ENCODE peak calls at places on chromosomes 5 and 9, in six cellular contexts. P is endothelial cell of umbilical vein, W is breast epithelium, C is A549, I is SJCRH30, V is left lung. S is an unnamed sample. For H3K4me1, the result is how much of the 10 kb centered on the place peaks cover.

GRCh38 chr5:142073617-142074405 is 34.8 kb upstream of the NDFIP1 start:
- DNase-seq in P (no peak), W (no peak), C (no peak), I (no peak), V (no peak), S (no peak)

GRCh38 chr5:60613826-60614225 is 86.1 kb downstream of the DEPDC1B start:
- DNase-seq in P (no peak), W (no peak), C (no peak), I (no peak), V (no peak), S (no peak)

GRCh38 chr5:170445936-170446335 is 56.8 kb upstream of the KCNMB1 start:
- DNase-seq in P (no peak), W (no peak), C (no peak), I (no peak), V (no peak), S (no peak)

GRCh38 chr9:133122167-133122550 is 1.1 kb upstream of the RALGDS start:
- DNase-seq in P (no peak), W (no peak), C (no peak), I (no peak), V (no peak), S (no peak)

GRCh38 chr9:133405508-133406009 is 12.3 kb downstream of the REXO4 start:
- DNase-seq in P (peak), W (no peak), C (no peak), I (no peak), V (no peak), S (no peak)

GRCh38 chr9:20728493-20729220 is 44.6 kb downstream of the FOCAD start:
- DNase-seq in P (peak), W (no peak), C (no peak), I (peak), V (no peak), S (no peak)

GRCh38 chr5:40937064-40937463 is 27.8 kb downstream of the C7 start:
- DNase-seq in P (no peak), W (no peak), C (no peak), I (no peak), V (no peak), S (no peak)

GRCh38 chr9:13266172-13266571 is 13.3 kb downstream of the MPDZ start:
- DNase-seq in P (peak), W (no peak), C (no peak), I (no peak), V (no peak), S (no peak)

GRCh38 chr5:169547508-169547907 is 36.1 kb upstream of the SPDL1 start:
- DNase-seq in P (no peak), W (no peak), C (no peak), I (no peak), V (no peak), S (no peak)

GRCh38 chr9:113619156-113619861 is 155.8 kb downstream of the RGS3 start:
- DNase-seq in P (no peak), W (no peak), C (no peak), I (no peak), V (no peak), S (no peak)

GRCh38 chr9:113622038-113622437 is 158.5 kb downstream of the RGS3 start:
- DNase-seq in P (no peak), W (no peak), C (no peak), I (no peak), V (no peak), S (no peak)

GRCh38 chr9:113621309-113621791 is 157.8 kb downstream of the RGS3 start:
- DNase-seq in P (peak), W (peak), C (no peak), I (peak), V (no peak), S (no peak)

GRCh38 chr9:113620377-113621161 is 157.0 kb downstream of the RGS3 start:
- DNase-seq in P (peak), W (peak), C (peak), I (peak), V (peak), S (no peak)

GRCh38 chr9:113620016-113620376 is 156.5 kb downstream of the RGS3 start:
- DNase-seq in P (no peak), W (no peak), C (no peak), I (no peak), V (no peak), S (no peak)
- H3K4me1 ChIP-seq in P (half or more), W (under half), C (under half), I (half or more), V (under half), S (under half)

DNA sequence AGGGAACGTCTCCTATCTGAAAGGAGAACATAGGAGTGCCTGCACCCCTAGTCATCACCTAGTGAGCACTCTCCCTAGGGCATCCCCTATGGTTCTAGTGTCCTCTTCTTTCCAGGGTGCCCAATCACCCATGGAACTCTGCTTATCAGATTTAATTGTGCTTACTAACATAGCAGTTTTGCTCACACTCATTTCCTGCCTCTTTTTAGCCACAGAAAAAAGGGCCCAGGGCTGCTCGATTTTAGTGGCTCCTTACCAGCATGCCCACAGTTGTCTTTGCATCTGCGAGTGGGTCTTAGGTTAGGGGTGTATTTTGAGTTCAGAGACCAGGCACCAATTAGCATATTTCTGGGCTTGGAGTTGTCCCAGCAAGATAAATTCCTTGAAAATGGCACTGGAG is 1110.2 kb downstream of the TAF11L14 start:
- DNase-seq in P (no peak), W (no peak), C (no peak), I (no peak), V (no peak), S (no peak)
- H3K27ac ChIP-seq in P (no peak), W (no peak), C (no peak), I (no peak), V (no peak), S (peak)

GRCh38 chr9:109115931-109116541 is 3.7 kb downstream of the TMEM245 start:
- DNase-seq in P (no peak), W (no peak), C (no peak), I (no peak), V (no peak), S (no peak)

GRCh38 chr9:109120204-109120789 is 550 bp upstream of the TMEM245 start:
- DNase-seq in P (no peak), W (no peak), C (no peak), I (no peak), V (no peak), S (no peak)

GRCh38 chr9:109118802-109119438 is 827 bp downstream of the TMEM245 start:
- DNase-seq in P (peak), W (no peak), C (no peak), I (peak), V (peak), S (no peak)

GRCh38 chr9:109119439-109120203 is at the start of gene TMEM245:
- DNase-seq in P (peak), W (peak), C (peak), I (peak), V (peak), S (peak)

GRCh38 chr9:109117856-109118801 is 1.6 kb downstream of the TMEM245 start:
- DNase-seq in P (peak), W (no peak), C (peak), I (no peak), V (no peak), S (no peak)
- H3K4me1 ChIP-seq in P (under half), W (under half), C (half or more), I (under half), V (half or more), S (half or more)

GRCh38 chr9:5543875-5544702 is 33.8 kb downstream of the PDCD1LG2 start:
- DNase-seq in P (no peak), W (no peak), C (no peak), I (no peak), V (no peak), S (no peak)
- H3K27ac ChIP-seq in P (no peak), W (no peak), C (no peak), I (no peak), V (no peak), S (no peak)

GRCh38 chr5:149071756-149072155 is 8.9 kb upstream of the SH3TC2 start:
- DNase-seq in P (no peak), W (no peak), C (no peak), I (no peak), V (no peak), S (no peak)

GRCh38 chr5:149071216-149071615 is 8.4 kb upstream of the SH3TC2 start:
- DNase-seq in P (no peak), W (no peak), C (no peak), I (no peak), V (no peak), S (no peak)

GRCh38 chr5:149072791-149073190 is 9.9 kb upstream of the SH3TC2 start:
- DNase-seq in P (no peak), W (no peak), C (no peak), I (no peak), V (no peak), S (no peak)

GRCh38 chr5:149072376-149072775 is 9.5 kb upstream of the SH3TC2 start:
- DNase-seq in P (no peak), W (no peak), C (no peak), I (no peak), V (no peak), S (no peak)

GRCh38 chr5:149073217-149073616 is 10.4 kb upstream of the SH3TC2 start:
- DNase-seq in P (no peak), W (no peak), C (no peak), I (no peak), V (no peak), S (no peak)
- H3K4me1 ChIP-seq in P (under half), W (under half), C (under half), I (under half), V (under half), S (under half)

GRCh38 chr5:173833200-173833599 is 54.9 kb upstream of the CPEB4 start:
- DNase-seq in P (no peak), W (no peak), C (no peak), I (no peak), V (no peak), S (no peak)

GRCh38 chr5:173834070-173834771 is 53.9 kb upstream of the CPEB4 start:
- DNase-seq in P (no peak), W (no peak), C (no peak), I (no peak), V (no peak), S (no peak)

GRCh38 chr5:173830421-173830820 is 57.7 kb upstream of the CPEB4 start:
- DNase-seq in P (no peak), W (no peak), C (no peak), I (no peak), V (no peak), S (no peak)

GRCh38 chr5:173831196-173831914 is 56.8 kb upstream of the CPEB4 start:
- DNase-seq in P (no peak), W (no peak), C (no peak), I (no peak), V (no peak), S (no peak)

DNA sequence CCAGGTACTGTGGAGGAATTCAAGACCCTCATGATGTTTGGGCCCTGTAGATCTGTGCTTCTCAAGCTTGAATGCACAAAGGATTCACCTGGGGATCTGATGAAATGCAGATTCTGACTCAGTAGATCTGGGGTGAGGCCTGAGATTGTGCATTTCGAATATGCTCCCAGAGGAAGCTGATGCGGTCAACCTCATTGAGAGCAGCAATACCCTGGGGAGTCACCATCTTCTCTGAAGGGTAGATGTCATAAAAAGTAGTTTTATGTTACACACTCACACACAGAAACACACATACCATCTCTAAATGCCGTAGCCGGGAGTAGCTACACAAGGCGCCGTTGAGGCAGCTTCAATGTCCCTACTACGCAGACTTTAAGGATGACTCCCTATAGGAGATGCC is 55.8 kb upstream of the CPEB4 start:
- DNase-seq in P (no peak), W (no peak), C (no peak), I (no peak), V (no peak), S (no peak)
- H3K27ac ChIP-seq in P (no peak), W (no peak), C (no peak), I (no peak), V (no peak), S (no peak)

GRCh38 chr5:2288466-2288865 is 405.7 kb upstream of the IRX4 start:
- DNase-seq in P (no peak), W (no peak), C (no peak), I (no peak), V (no peak), S (no peak)

GRCh38 chr5:2286250-2286649 is 403.5 kb upstream of the IRX4 start:
- DNase-seq in P (no peak), W (no peak), C (no peak), I (no peak), V (no peak), S (no peak)

GRCh38 chr5:2291146-2291840 is 408.6 kb upstream of the IRX4 start:
- DNase-seq in P (no peak), W (no peak), C (no peak), I (no peak), V (no peak), S (no peak)

GRCh38 chr5:2289380-2289779 is 406.7 kb upstream of the IRX4 start:
- DNase-seq in P (no peak), W (no peak), C (no peak), I (no peak), V (no peak), S (no peak)

GRCh38 chr5:2288968-2289367 is 406.2 kb upstream of the IRX4 start:
- DNase-seq in P (no peak), W (no peak), C (no peak), I (no peak), V (no peak), S (no peak)
- H3K4me1 ChIP-seq in P (under half), W (under half), C (under half), I (under half), V (under half), S (under half)

GRCh38 chr9:35910613-35911488 is 1.6 kb downstream of the SPAAR start:
- DNase-seq in P (peak), W (no peak), C (peak), I (peak), V (no peak), S (peak)
- H3K27ac ChIP-seq in P (peak), W (peak), C (peak), I (no peak), V (peak), S (peak)

GRCh38 chr5:135569755-135570452 is 8.9 kb downstream of the CXCL14 start:
- DNase-seq in P (peak), W (no peak), C (peak), I (peak), V (no peak), S (no peak)

GRCh38 chr5:135571902-135572301 is 6.9 kb downstream of the CXCL14 start:
- DNase-seq in P (no peak), W (no peak), C (no peak), I (no peak), V (no peak), S (no peak)

GRCh38 chr5:135570453-135570764 is 8.4 kb downstream of the CXCL14 start:
- DNase-seq in P (no peak), W (no peak), C (no peak), I (no peak), V (no peak), S (no peak)

GRCh38 chr5:135568923-135569360 is 9.8 kb downstream of the CXCL14 start:
- DNase-seq in P (no peak), W (no peak), C (no peak), I (no peak), V (no peak), S (no peak)

GRCh38 chr5:135571210-135571609 is 7.6 kb downstream of the CXCL14 start:
- DNase-seq in P (no peak), W (peak), C (no peak), I (peak), V (no peak), S (no peak)
- H3K4me1 ChIP-seq in P (under half), W (under half), C (under half), I (under half), V (under half), S (under half)

DNA sequence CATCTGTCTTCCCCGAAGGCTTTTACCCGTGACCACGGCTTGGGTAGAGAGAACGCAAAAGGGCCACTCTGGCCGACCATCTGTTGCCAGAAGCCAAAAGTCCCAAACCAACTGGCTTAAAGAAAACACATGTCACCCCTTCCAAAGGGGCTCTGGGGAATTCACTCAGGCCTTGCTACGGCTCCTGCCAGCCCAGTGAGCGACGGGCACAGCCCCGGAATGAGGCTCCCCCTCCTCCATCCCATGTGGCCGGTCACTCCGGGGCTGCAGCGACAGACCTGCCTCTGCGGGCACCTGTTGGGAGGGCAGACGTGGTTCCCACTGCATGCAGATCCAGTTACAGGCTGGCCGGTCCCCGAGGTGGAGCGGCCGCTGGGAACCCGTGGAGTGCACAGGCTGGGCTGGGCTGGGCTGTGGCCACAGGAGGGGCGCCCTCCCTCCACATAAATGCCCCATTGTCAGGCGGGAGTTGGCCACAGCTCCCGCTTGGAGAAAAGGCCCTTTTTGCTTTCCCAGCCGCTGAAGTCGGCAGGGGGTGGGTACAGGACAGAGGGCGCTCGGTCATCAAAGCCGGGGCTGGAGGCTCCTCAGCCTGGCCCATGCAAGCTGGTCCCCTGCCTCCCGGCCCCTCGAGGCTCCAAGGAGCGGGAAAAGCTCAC is 19.9 kb downstream of the NOTCH1 start:
- DNase-seq in P (no peak), W (no peak), C (no peak), I (peak), V (peak), S (no peak)
- H3K27ac ChIP-seq in P (no peak), W (peak), C (no peak), I (peak), V (peak), S (peak)

S was measured in lower lobe of right lung.